ENCODE peak calls at places on chromosomes 11 and 22, in seven cellular contexts. L is ovary, J is A549, X is SK-N-SH, F is K562, T is HepG2, N is tibial nerve. K is an unnamed sample.

GRCh38 chr11:28463826-28464225 is 355.6 kb downstream of the METTL15 start:
- DNase-seq in L (no peak), J (no peak), X (no peak), F (no peak), T (no peak), N (no peak), K (no peak)

GRCh38 chr11:41983458-41983857 is 524.0 kb upstream of the LRRC4C start:
- DNase-seq in L (no peak), J (no peak), X (no peak), F (no peak), T (no peak), N (no peak), K (no peak)

GRCh38 chr22:16866167-16866566 is 41.0 kb upstream of the XKR3 start:
- DNase-seq in L (no peak), J (no peak), X (no peak), F (no peak), T (no peak), N (no peak), K (no peak)

GRCh38 chr22:19179472-19180048 is 1.0 kb upstream of the SLC25A1 start:
- DNase-seq in L (peak; percentile 81), J (peak; percentile 84), X (peak; percentile 87), F (peak; percentile 93), T (peak; percentile 66), N (peak; percentile 55), K (peak; percentile 86)

GRCh38 chr11:20207781-20208621 is 47.7 kb upstream of the DBX1 start:
- DNase-seq in L (no peak), J (no peak), X (no peak), F (no peak), T (no peak), N (no peak), K (no peak)

GRCh38 chr11:47977651-47978050 is 2.7 kb upstream of the PTPRJ start:
- DNase-seq in L (no peak), J (no peak), X (no peak), F (no peak), T (no peak), N (no peak), K (no peak)

GRCh38 chr11:26040339-26040738 is 291.6 kb upstream of the ANO3 start:
- DNase-seq in L (no peak), J (no peak), X (no peak), F (no peak), T (no peak), N (no peak), K (no peak)

GRCh38 chr11:47239889-47240288 is 8.7 kb downstream of the ACP2 start:
- DNase-seq in L (no peak), J (no peak), X (peak; percentile 7), F (no peak), T (no peak), N (no peak), K (no peak)

GRCh38 chr11:128095459-128096096 is 491.8 kb downstream of the ETS1 start:
- DNase-seq in L (no peak), J (peak; percentile 45), X (no peak), F (no peak), T (no peak), N (no peak), K (no peak)

GRCh38 chr22:32413715-32414114 is 1.7 kb upstream of the RTCB start:
- DNase-seq in L (no peak), J (peak; percentile 18), X (peak; percentile 34), F (no peak), T (peak; percentile 24), N (no peak), K (no peak)

GRCh38 chr22:39299829-39300178 is 19.6 kb downstream of the RPL3 start:
- DNase-seq in L (no peak), J (peak; percentile 64), X (no peak), F (no peak), T (no peak), N (no peak), K (peak; percentile 25)

GRCh38 chr11:7080900-7081299 is 7.9 kb upstream of the RBMXL2 start:
- DNase-seq in L (no peak), J (no peak), X (no peak), F (no peak), T (no peak), N (no peak), K (no peak)

GRCh38 chr11:107473797-107474196 is 16.2 kb upstream of the CWF19L2 start:
- DNase-seq in L (no peak), J (no peak), X (no peak), F (no peak), T (no peak), N (no peak), K (no peak)

GRCh38 chr11:102974552-102975280 is 19.2 kb upstream of the MMP13 start:
- DNase-seq in L (no peak), J (peak; percentile 4), X (no peak), F (no peak), T (no peak), N (no peak), K (no peak)

GRCh38 chr22:35292786-35293185 is 6.9 kb upstream of the TOM1 start:
- DNase-seq in L (no peak), J (no peak), X (no peak), F (no peak), T (no peak), N (no peak), K (no peak)

GRCh38 chr11:33930317-33931021 is 38.6 kb upstream of the LMO2 start:
- DNase-seq in L (peak; percentile 40), J (no peak), X (no peak), F (no peak), T (no peak), N (no peak), K (no peak)

GRCh38 chr11:870418-870817 is 27.8 kb downstream of the TSPAN4 start:
- DNase-seq in L (no peak), J (no peak), X (no peak), F (no peak), T (no peak), N (no peak), K (no peak)
- TF ChIP-seq CTCF in L (no peak), J (no peak), X (no peak), F (no peak), T (no peak), N (no peak), K (no peak)

DNA sequence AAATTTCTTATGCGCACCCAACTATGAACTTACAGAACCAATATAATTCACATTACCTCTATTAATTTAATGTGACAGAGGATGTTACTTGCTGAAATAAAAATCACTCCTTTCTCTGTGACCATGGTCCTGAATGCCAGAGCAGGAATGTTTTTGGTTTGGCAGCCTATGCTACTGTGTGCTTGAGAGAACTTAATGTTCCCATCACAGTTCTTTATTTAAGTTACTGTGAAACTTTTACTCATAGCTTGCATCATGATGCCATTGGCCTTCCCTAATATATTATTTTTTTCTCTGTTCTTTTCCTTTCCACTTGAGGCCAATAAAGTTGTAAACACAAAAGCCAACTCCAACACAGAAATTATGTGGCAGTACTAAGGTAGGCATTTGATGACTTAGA is 142.2 kb downstream of the FAM76B start:
- DNase-seq in L (no peak), J (no peak), X (no peak), F (no peak), T (no peak), N (no peak), K (no peak)
- TF ChIP-seq EP300 in L (no peak), J (no peak), X (no peak), F (no peak), T (no peak), N (peak; percentile 88), K (peak; percentile 79)

GRCh38 chr22:40637181-40638150 is 947 bp upstream of the MRTFA start:
- DNase-seq in L (no peak), J (no peak), X (no peak), F (peak; percentile 37), T (no peak), N (peak; percentile 53), K (peak; percentile 70)

GRCh38 chr22:40635008-40635939 is 1.2 kb downstream of the MRTFA start:
- DNase-seq in L (peak; percentile 65), J (no peak), X (no peak), F (no peak), T (no peak), N (no peak), K (no peak)

GRCh38 chr22:40634119-40634903 is 2.2 kb downstream of the MRTFA start:
- DNase-seq in L (no peak), J (no peak), X (no peak), F (no peak), T (no peak), N (no peak), K (no peak)

GRCh38 chr22:40636380-40637180 is at the start of gene MRTFA:
- DNase-seq in L (peak; percentile 100), J (peak; percentile 99), X (peak; percentile 87), F (peak; percentile 87), T (peak; percentile 98), N (peak; percentile 100), K (peak; percentile 100)

GRCh38 chr22:40635940-40636379 is 559 bp downstream of the MRTFA start:
- DNase-seq in L (peak; percentile 50), J (no peak), X (no peak), F (no peak), T (no peak), N (no peak), K (peak; percentile 33)
- H3K27ac ChIP-seq in L (peak overlapping the region; percentile 90), J (peak overlapping the region; percentile 89), X (peak overlapping the region; percentile 71), F (peak overlapping the region; percentile 83), T (peak overlapping the region; percentile 71), N (peak overlapping the region; percentile 93), K (peak overlapping the region; percentile 91)

GRCh38 chr11:2579315-2580060 is 120.3 kb downstream of the KCNQ1OT1 start:
- DNase-seq in L (peak; percentile 10), J (no peak), X (peak; percentile 56), F (no peak), T (no peak), N (peak; percentile 9), K (no peak)

GRCh38 chr11:2577071-2578005 is 122.5 kb downstream of the KCNQ1OT1 start:
- DNase-seq in L (peak; percentile 13), J (no peak), X (peak; percentile 25), F (no peak), T (no peak), N (peak; percentile 10), K (peak; percentile 60)

GRCh38 chr11:2578934-2579280 is 120.9 kb downstream of the KCNQ1OT1 start:
- DNase-seq in L (peak; percentile 13), J (no peak), X (no peak), F (no peak), T (no peak), N (peak; percentile 7), K (peak; percentile 7)

GRCh38 chr11:2576536-2576935 is 123.3 kb downstream of the KCNQ1OT1 start:
- DNase-seq in L (peak; percentile 13), J (no peak), X (no peak), F (no peak), T (no peak), N (peak; percentile 9), K (peak; percentile 5)

DNA sequence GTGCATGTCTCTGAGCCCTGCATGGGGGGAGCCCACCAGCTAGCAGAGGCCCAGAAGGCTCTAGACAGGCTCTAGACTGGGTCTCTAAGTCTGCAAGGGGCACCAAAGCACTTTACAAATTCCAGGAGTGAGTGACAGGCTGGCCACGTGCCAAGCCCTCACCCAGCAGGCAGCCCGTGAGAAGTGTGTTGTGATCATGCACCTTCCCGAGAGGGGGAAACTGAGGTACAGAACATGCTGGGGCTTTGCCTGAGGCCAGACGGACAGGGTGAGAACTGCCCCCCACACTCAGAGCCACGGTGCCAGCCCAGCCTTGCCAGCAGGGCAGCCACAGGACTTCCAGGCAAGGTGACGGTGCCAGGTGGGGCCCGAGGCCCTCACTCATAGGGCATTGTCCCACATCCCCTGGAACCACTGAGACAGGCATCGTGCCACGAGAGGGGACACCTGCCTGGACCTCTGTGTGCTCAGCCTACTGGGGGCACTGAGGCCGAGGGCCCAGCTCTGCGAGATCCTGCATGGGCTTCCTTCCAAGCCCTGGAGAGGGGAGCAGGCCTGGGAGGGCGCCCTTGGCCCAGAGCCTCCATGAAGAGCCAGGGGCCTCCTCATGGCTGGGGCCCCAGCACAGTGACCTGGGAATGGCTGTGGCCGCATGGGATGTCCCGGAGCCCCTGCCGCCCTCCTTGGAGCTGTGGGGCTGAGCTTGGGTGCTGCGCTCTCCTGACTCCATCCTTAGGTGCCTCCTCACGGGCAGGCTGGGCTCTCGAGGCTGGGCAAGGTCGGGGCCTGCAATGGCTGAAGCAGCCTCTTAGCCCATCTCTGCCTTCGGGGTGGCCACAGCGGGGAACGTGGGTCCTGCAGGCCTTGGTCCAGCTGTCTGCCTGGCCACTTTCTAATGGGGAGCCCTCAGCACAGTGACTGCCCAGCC is 121.5 kb downstream of the KCNQ1OT1 start:
- DNase-seq in L (peak; percentile 15), J (no peak), X (peak; percentile 17), F (no peak), T (no peak), N (peak; percentile 6), K (peak; percentile 8)
- TF ChIP-seq CTCF in L (no peak), J (no peak), X (no peak), F (no peak), T (no peak), N (no peak), K (no peak)